ENCODE peak calls at places on chromosomes 4 and X, in nine cellular contexts. L, S, K, Q, N, I, U, E and B are unnamed samples.

GRCh38 chrX:8731579-8732395 is at the start of gene ANOS1:
- DNase-seq in L (no peak), S (no peak), K (peak; percentile 58), Q (peak; percentile 21), N (peak; percentile 7), I (peak; percentile 11), U (no peak), E (no peak), B (no peak)

GRCh38 chrX:7272301-7272700 is 124.3 kb upstream of the PUDP start:
- DNase-seq in L (no peak), S (no peak), K (no peak), Q (no peak), N (no peak), I (no peak), U (no peak), E (no peak), B (no peak)

GRCh38 chr4:67327245-67327860 is 217.9 kb downstream of the CENPC start:
- DNase-seq in L (peak; percentile 3), S (no peak), K (peak; percentile 55), Q (peak; percentile 66), N (peak; percentile 58), I (peak; percentile 72), U (peak; percentile 58), E (peak; percentile 42), B (peak; percentile 12)

GRCh38 chr4:129623233-129623632 is 527.3 kb downstream of the C4orf33 start:
- DNase-seq in L (no peak), S (no peak), K (no peak), Q (peak; percentile 44), N (no peak), I (peak; percentile 91), U (no peak), E (no peak), B (no peak)

GRCh38 chr4:34486964-34487363 is 1757.3 kb downstream of the ARAP2 start:
- DNase-seq in L (no peak), S (no peak), K (no peak), Q (no peak), N (peak; percentile 68), I (no peak), U (no peak), E (no peak), B (no peak)

GRCh38 chr4:23930750-23931488 is 41.1 kb upstream of the PPARGC1A start:
- DNase-seq in L (peak; percentile 39), S (no peak), K (peak; percentile 42), Q (peak; percentile 67), N (peak; percentile 67), I (no peak), U (peak; percentile 40), E (no peak), B (no peak)

GRCh38 chr4:154877110-154877760 is 96.2 kb downstream of the RBM46 start:
- DNase-seq in L (no peak), S (no peak), K (no peak), Q (no peak), N (peak; percentile 70), I (no peak), U (no peak), E (peak; percentile 32), B (peak; percentile 16)

GRCh38 chr4:159229164-159229563 is 126.3 kb downstream of the RAPGEF2 start:
- DNase-seq in L (peak; percentile 45), S (peak; percentile 77), K (no peak), Q (no peak), N (no peak), I (no peak), U (no peak), E (peak; percentile 94), B (peak; percentile 19)

GRCh38 chr4:40809058-40809457 is 59.3 kb downstream of the NSUN7 start:
- DNase-seq in L (no peak), S (no peak), K (no peak), Q (no peak), N (no peak), I (no peak), U (no peak), E (no peak), B (no peak)

GRCh38 chr4:73166212-73166611 is 92.4 kb downstream of the ANKRD17 start:
- DNase-seq in L (no peak), S (no peak), K (no peak), Q (no peak), N (no peak), I (no peak), U (no peak), E (no peak), B (no peak)

GRCh38 chrX:71489540-71489939 is 43.4 kb upstream of the OGT start:
- DNase-seq in L (no peak), S (no peak), K (no peak), Q (no peak), N (no peak), I (no peak), U (no peak), E (no peak), B (no peak)

GRCh38 chr4:10461091-10461849 is 4.0 kb upstream of the ZNF518B start:
- DNase-seq in L (peak; percentile 50), S (no peak), K (peak; percentile 92), Q (peak; percentile 22), N (peak; percentile 63), I (peak; percentile 81), U (peak; percentile 60), E (peak; percentile 57), B (peak; percentile 14)

GRCh38 chr4:107380190-107380589 is 339.8 kb downstream of the PAPSS1 start:
- DNase-seq in L (peak; percentile 6), S (no peak), K (no peak), Q (no peak), N (no peak), I (no peak), U (no peak), E (no peak), B (no peak)

GRCh38 chrX:38347136-38347535 is 5.3 kb upstream of the OTC start:
- DNase-seq in L (peak; percentile 62), S (no peak), K (no peak), Q (peak; percentile 31), N (no peak), I (no peak), U (no peak), E (peak; percentile 52), B (no peak)

GRCh38 chr4:119025916-119026661 is 109.5 kb upstream of the MYOZ2 start:
- DNase-seq in L (peak; percentile 84), S (peak; percentile 88), K (no peak), Q (peak; percentile 40), N (no peak), I (no peak), U (no peak), E (peak; percentile 93), B (no peak)
- H3K4me3 ChIP-seq in L (no peak overlapping the region), S (peak overlapping the region; percentile 68), K (no peak overlapping the region), Q (no peak overlapping the region), N (no peak overlapping the region), I (no peak overlapping the region), U (no peak overlapping the region), E (no peak overlapping the region), B (no peak overlapping the region)

DNA sequence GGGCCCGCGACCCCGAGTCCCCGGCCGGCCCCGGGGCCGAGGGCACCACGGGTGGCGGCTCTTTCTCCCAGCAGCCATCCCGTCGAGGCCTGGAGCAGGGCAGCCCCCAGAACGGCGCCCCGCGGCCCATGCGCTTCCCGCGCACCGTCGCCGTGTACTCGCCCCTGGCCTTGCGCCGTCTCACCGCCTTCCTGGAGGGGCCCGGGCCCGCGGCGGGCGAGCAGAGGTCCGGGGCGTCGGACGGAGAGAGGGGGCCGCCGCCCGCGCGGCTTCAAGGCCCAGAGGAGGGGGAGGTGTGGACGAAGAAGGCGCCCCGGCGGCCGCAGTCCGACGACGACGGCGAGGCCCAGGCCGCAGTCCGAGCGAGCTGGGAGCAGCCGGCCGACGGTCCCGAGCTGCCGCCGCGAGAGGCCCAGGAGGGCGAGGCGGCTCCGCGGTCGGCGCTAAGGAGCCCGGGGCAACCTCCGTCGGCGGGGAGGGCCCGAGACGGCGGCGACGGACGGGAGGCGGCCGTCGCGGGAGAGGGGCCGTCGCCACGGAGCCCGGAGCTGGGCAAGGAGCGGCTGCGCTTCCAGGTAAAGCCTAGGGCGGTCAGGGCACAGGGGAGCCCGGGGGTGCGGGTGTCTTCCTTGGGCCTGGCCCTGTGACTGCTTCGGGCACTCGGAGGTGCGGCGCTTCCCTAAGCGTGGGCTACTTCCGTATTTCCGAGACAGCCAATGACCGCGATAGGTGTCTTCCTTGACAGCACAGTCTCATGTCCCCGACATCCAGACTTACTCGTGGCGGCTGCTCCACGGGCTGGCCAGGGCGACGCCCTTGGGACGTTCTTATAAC is 845 bp downstream of the ZAR1 start:
- DNase-seq in L (no peak), S (no peak), K (no peak), Q (no peak), N (no peak), I (no peak), U (peak; percentile 48), E (no peak), B (no peak)
- H3K4me3 ChIP-seq in L (no peak overlapping the region), S (no peak overlapping the region), K (no peak overlapping the region), Q (no peak overlapping the region), N (no peak overlapping the region), I (no peak overlapping the region), U (peak overlapping the region; percentile 34), E (no peak overlapping the region), B (no peak overlapping the region)

GRCh38 chr4:43126595-43126994 is 234.1 kb downstream of the GRXCR1 start:
- DNase-seq in L (no peak), S (no peak), K (no peak), Q (no peak), N (no peak), I (no peak), U (no peak), E (no peak), B (no peak)

GRCh38 chr4:43133566-43133965 is 241.1 kb downstream of the GRXCR1 start:
- DNase-seq in L (no peak), S (no peak), K (no peak), Q (no peak), N (no peak), I (no peak), U (no peak), E (no peak), B (no peak)

GRCh38 chr4:43130228-43131021 is 237.9 kb downstream of the GRXCR1 start:
- DNase-seq in L (no peak), S (no peak), K (no peak), Q (no peak), N (no peak), I (no peak), U (no peak), E (no peak), B (no peak)

GRCh38 chr4:43136752-43137151 is 244.2 kb downstream of the GRXCR1 start:
- DNase-seq in L (no peak), S (no peak), K (no peak), Q (no peak), N (no peak), I (no peak), U (no peak), E (no peak), B (no peak)

DNA sequence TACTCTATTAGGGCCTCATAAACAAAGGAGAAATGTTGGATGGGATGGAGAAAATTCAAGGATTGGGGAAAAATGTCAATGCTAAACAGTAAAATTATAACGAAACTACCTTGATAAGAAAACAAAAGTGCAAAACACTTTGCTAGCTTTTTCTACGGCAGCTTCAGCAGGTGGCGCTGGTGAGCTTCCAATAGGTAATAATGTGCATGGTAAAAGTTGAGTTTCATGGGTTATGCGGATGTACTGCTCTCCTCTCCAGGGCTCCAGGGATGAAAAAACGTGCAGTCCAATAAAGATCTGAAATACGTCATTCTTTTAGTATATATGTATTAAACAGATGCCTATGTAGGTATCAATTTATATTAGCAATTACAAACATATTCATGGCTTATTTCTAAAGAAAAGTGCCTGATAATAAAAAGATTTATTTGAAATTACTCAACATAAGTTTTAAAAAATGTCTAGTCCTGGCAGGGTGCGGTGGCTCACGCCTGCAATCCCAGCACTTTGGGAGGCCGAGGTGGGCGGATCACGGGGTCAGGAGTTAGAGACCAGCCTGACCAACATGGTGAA is 239.6 kb downstream of the GRXCR1 start:
- DNase-seq in L (peak; percentile 1), S (peak; percentile 4), K (peak; percentile 34), Q (peak; percentile 62), N (peak; percentile 73), I (peak; percentile 80), U (peak; percentile 35), E (peak; percentile 66), B (peak; percentile 21)
- H3K4me3 ChIP-seq in L (no peak overlapping the region), S (no peak overlapping the region), K (peak overlapping the region; percentile 24), Q (no peak overlapping the region), N (no peak overlapping the region), I (no peak overlapping the region), U (no peak overlapping the region), E (no peak overlapping the region), B (no peak overlapping the region)

GRCh38 chr4:162164881-162165528 is 1.2 kb upstream of the FSTL5 start:
- DNase-seq in L (no peak), S (no peak), K (no peak), Q (no peak), N (no peak), I (no peak), U (no peak), E (no peak), B (no peak)
- H3K4me3 ChIP-seq in L (peak overlapping the region; percentile 63), S (no peak overlapping the region), K (peak overlapping the region; percentile 68), Q (no peak overlapping the region), N (no peak overlapping the region), I (peak overlapping the region; percentile 72), U (peak overlapping the region; percentile 29), E (no peak overlapping the region), B (peak overlapping the region; percentile 51)